ENCODE peak calls at places on chromosome 12, in seven cellular contexts. F is aorta; I is anterior cingulate cortex; Q is cardiac septum; L is osteoblast; Y is stimulated activated naive CD8-positive, alpha-beta T cell treated with anti-CD3 and anti-CD28 coated beads, Interleukin-15, Interleukin-2, amounts not matched to agents 100 U/mL and 50 U/mL, for 24 hours; J is HFF-Myc. K is an unnamed sample.

GRCh38 chr12:96850676-96851075 is 56.4 kb upstream of the NEDD1 start:
- DNase-seq in L (no peak), Y (no peak), F (no peak), I (no peak), J (no peak), Q (no peak), K (no peak)

GRCh38 chr12:15662983-15663659 is 126.1 kb downstream of the EPS8 start:
- DNase-seq in L (no peak), Y (no peak), I (no peak), Q (no peak), J (no peak), F (no peak), K (no peak)

GRCh38 chr12:104201238-104202001 is 14.2 kb upstream of the TXNRD1 start:
- DNase-seq in L (peak; percentile 86), F (no peak), I (no peak), Q (no peak), Y (peak; percentile 22), J (no peak), K (no peak)

GRCh38 chr12:76303365-76303764 is 44.9 kb downstream of the BBS10 start:
- DNase-seq in Q (no peak), I (no peak), Y (no peak), F (no peak), L (peak; percentile 67), J (no peak), K (no peak)

GRCh38 chr12:92467886-92468285 is 234.9 kb upstream of the PLEKHG7 start:
- DNase-seq in I (no peak), Y (no peak), F (no peak), L (no peak), J (no peak), Q (no peak), K (no peak)

GRCh38 chr12:130715996-130716917 is at the start of gene RIMBP2:
- DNase-seq in Y (no peak), I (no peak), Q (no peak), F (no peak), L (peak; percentile 66), J (no peak), K (no peak)

GRCh38 chr12:80721326-80721725 is 4.6 kb downstream of the MYF5 start:
- DNase-seq in I (no peak), Q (no peak), J (no peak), Y (no peak), F (no peak), L (no peak), K (no peak)

GRCh38 chr12:63170321-63170720 is 19.3 kb upstream of the AVPR1A start:
- DNase-seq in Q (no peak), F (no peak), Y (no peak), L (no peak), J (no peak), I (no peak), K (no peak)

GRCh38 chr12:108564724-108565123 is 2.3 kb downstream of the ISCU start:
- DNase-seq in I (no peak), L (no peak), F (no peak), Q (no peak), Y (no peak), J (no peak), K (peak; percentile 12)

GRCh38 chr12:3190101-3190500 is 112.9 kb downstream of the TSPAN9 start:
- DNase-seq in J (no peak), Y (no peak), F (no peak), Q (no peak), I (no peak), L (peak; percentile 5), K (no peak)

GRCh38 chr12:57582440-57582839 is 8.6 kb upstream of the PIP4K2C start:
- DNase-seq in J (no peak), F (no peak), Y (no peak), Q (no peak), L (no peak), I (no peak), K (peak; percentile 28)

GRCh38 chr12:92079054-92079385 is 66.6 kb downstream of the BTG1 start:
- DNase-seq in F (no peak), Y (no peak), J (no peak), L (no peak), I (no peak), Q (no peak), K (no peak)

GRCh38 chr12:16120027-16120426 is 157.5 kb downstream of the SLC15A5 start:
- DNase-seq in L (no peak), I (no peak), F (no peak), J (no peak), Y (no peak), Q (no peak), K (no peak)

GRCh38 chr12:106831699-106832098 is 57.2 kb downstream of the RIC8B start:
- DNase-seq in J (no peak), I (no peak), F (no peak), Q (no peak), L (no peak), Y (no peak), K (no peak)

GRCh38 chr12:95204141-95204866 is 13.0 kb downstream of the FGD6 start:
- DNase-seq in Q (no peak), L (peak; percentile 71), I (no peak), Y (no peak), F (peak; percentile 58), J (no peak), K (no peak)

GRCh38 chr12:16344269-16344668 is 3.2 kb upstream of the MGST1 start:
- DNase-seq in L (no peak), F (no peak), Y (no peak), I (no peak), Q (no peak), J (no peak), K (no peak)

GRCh38 chr12:126752021-126752420 is 1514.9 kb upstream of the TMEM132C start:
- DNase-seq in L (no peak), F (no peak), I (no peak), Y (no peak), J (no peak), Q (no peak), K (no peak)

GRCh38 chr12:50567926-50568325 is 63.1 kb downstream of the DIP2B start:
- DNase-seq in F (no peak), I (no peak), J (no peak), Q (no peak), Y (no peak), L (no peak), K (no peak)

GRCh38 chr12:104063712-104064030 is 660 bp upstream of the HCFC2 start:
- DNase-seq in Y (no peak), J (no peak), L (no peak), F (no peak), Q (no peak), I (no peak), K (no peak)

GRCh38 chr12:7479784-7480183 is 23.8 kb downstream of the CD163 start:
- DNase-seq in J (no peak), Q (no peak), I (no peak), F (no peak), L (no peak), Y (no peak), K (no peak)

GRCh38 chr12:66071556-66071955 is 59.0 kb downstream of the LLPH start:
- DNase-seq in J (no peak), I (no peak), Q (no peak), L (no peak), F (no peak), Y (no peak), K (no peak)

GRCh38 chr12:61563640-61564039 is 696.6 kb upstream of the USP15 start:
- DNase-seq in F (no peak), I (no peak), L (no peak), Y (no peak), Q (no peak), J (no peak), K (no peak)

GRCh38 chr12:120677765-120678473 is 9.0 kb upstream of the MLEC start:
- DNase-seq in I (no peak), J (no peak), F (no peak), Q (peak; percentile 78), Y (peak; percentile 19), L (no peak), K (no peak)

GRCh38 chr12:5432011-5432400 is at the start of gene NTF3:
- DNase-seq in Q (no peak), F (peak; percentile 66), I (no peak), L (peak; percentile 87), Y (no peak), J (no peak), K (no peak)

GRCh38 chr12:113231275-113232231 is 10.3 kb downstream of the TPCN1 start:
- DNase-seq in F (peak; percentile 42), J (no peak), Y (no peak), L (no peak), I (no peak), Q (no peak), K (no peak)

GRCh38 chr12:24803406-24804245 is 145.3 kb downstream of the BCAT1 start:
- DNase-seq in Q (no peak), Y (no peak), F (no peak), I (no peak), L (no peak), J (no peak), K (no peak)

GRCh38 chr12:96294831-96295230 is 100.7 kb downstream of the ELK3 start:
- DNase-seq in I (no peak), Y (no peak), F (no peak), J (peak; percentile 14), L (no peak), Q (no peak), K (no peak)